ENCODE peak calls at places on chromosomes 7 and 10, in six cellular contexts. L is IMR-90, U is H1, Q is mesenchymal stem cell, H is H9, Z is trophoblast cell. P is an unnamed sample.

GRCh38 chr7:154676422-154677073 is 326.4 kb downstream of the PAXIP1 start:
- DNase-seq in L (no peak), Q (no peak), H (no peak), U (no peak), Z (peak; percentile 60), P (no peak)

GRCh38 chr7:75876126-75876881 is 2.5 kb upstream of the RHBDD2 start:
- DNase-seq in Z (peak; percentile 97), L (no peak), U (no peak), H (no peak), Q (peak; percentile 22), P (no peak)

GRCh38 chr10:66378117-66378876 is 547.5 kb upstream of the LRRTM3 start:
- DNase-seq in H (no peak), L (no peak), Z (no peak), U (no peak), Q (no peak), P (no peak)

GRCh38 chr10:124057580-124057979 is 35.8 kb downstream of the CHST15 start:
- DNase-seq in H (no peak), Z (no peak), U (no peak), Q (no peak), L (no peak), P (no peak)

GRCh38 chr10:50512214-50512595 is 111.6 kb downstream of the SGMS1 start:
- DNase-seq in Q (no peak), U (no peak), L (peak; percentile 55), H (no peak), Z (no peak), P (no peak)

GRCh38 chr10:98266647-98267046 is 1.3 kb downstream of the LOXL4 start:
- DNase-seq in Q (no peak), Z (no peak), L (no peak), H (no peak), U (no peak), P (no peak)

GRCh38 chr10:113540845-113541553 is 11.9 kb upstream of the HABP2 start:
- DNase-seq in Q (no peak), L (no peak), H (no peak), U (no peak), Z (no peak), P (no peak)

GRCh38 chr10:124367936-124368335 is 50.8 kb downstream of the OAT start:
- DNase-seq in Q (no peak), U (no peak), H (no peak), L (no peak), Z (no peak), P (no peak)

GRCh38 chr10:47040041-47040491 is 128.8 kb downstream of the PTPN20 start:
- DNase-seq in H (no peak), U (no peak), Q (no peak), L (no peak), Z (no peak), P (no peak)

GRCh38 chr10:95788830-95789229 is 32.9 kb downstream of the ENTPD1 start:
- DNase-seq in Q (peak; percentile 69), H (no peak), U (no peak), L (peak; percentile 85), Z (peak; percentile 78), P (no peak)

GRCh38 chr7:38306136-38306535 is 32.7 kb upstream of the TARP start:
- DNase-seq in U (no peak), L (peak; percentile 45), Z (peak; percentile 86), Q (peak; percentile 39), H (no peak), P (no peak)

GRCh38 chr7:49773939-49774458 is 561 bp downstream of the VWC2 start:
- DNase-seq in H (peak; percentile 50), Z (no peak), L (no peak), U (no peak), Q (no peak), P (no peak)

GRCh38 chr7:120168066-120168465 is 104.9 kb upstream of the KCND2 start:
- DNase-seq in U (no peak), Q (peak; percentile 78), Z (peak; percentile 13), H (no peak), L (peak; percentile 62), P (no peak)

GRCh38 chr7:133029463-133029862 is 52.4 kb downstream of the CHCHD3 start:
- DNase-seq in Z (no peak), L (no peak), U (no peak), Q (no peak), H (no peak), P (no peak)

GRCh38 chr7:109246330-109247077 is 676.8 kb downstream of the DNAJB9 start:
- DNase-seq in Q (no peak), H (no peak), U (no peak), Z (peak; percentile 64), L (no peak), P (no peak)

GRCh38 chr10:92664322-92664721 is 25.4 kb upstream of the HHEX start:
- DNase-seq in L (no peak), U (no peak), Z (no peak), Q (no peak), H (no peak), P (no peak)

GRCh38 chr7:3092468-3092867 is 48.8 kb upstream of the CARD11 start:
- DNase-seq in U (no peak), H (no peak), L (peak; percentile 16), Z (no peak), Q (no peak), P (no peak)

GRCh38 chr7:3095046-3095445 is 51.4 kb upstream of the CARD11 start:
- DNase-seq in U (no peak), Z (no peak), H (no peak), Q (no peak), L (no peak), P (no peak)

DNA sequence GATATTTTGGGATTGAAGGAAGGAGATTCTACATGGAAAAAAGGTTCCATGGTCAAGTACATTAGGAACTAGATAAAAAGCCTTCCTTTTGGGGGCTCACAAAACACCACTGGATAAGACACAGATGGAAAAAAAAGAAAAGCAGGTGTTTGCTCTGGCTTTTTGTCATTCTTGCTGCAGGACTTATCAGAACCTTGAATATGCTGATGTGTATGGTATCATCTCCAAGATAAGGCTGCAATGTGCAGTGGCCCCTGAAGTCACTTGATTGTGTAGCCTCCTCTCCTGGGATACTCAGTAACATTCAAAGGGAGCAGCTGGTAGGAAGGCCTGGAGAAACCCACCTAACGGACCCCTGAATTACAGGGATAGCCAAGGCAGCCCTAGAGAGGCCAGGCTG is 54.1 kb upstream of the CARD11 start:
- DNase-seq in L (no peak), H (no peak), U (no peak), Z (no peak), Q (no peak), P (no peak)
- H2BK5ac ChIP-seq in L (no peak overlapping the region), H (no peak overlapping the region), U (no peak overlapping the region), Z (no peak overlapping the region), Q (no peak overlapping the region), P (no peak overlapping the region)

GRCh38 chr7:112236597-112236996 is 30.1 kb downstream of the ZNF277 start:
- DNase-seq in U (no peak), L (no peak), Q (no peak), H (no peak), Z (no peak), P (no peak)

GRCh38 chr7:112234147-112234546 is 27.7 kb downstream of the ZNF277 start:
- DNase-seq in U (no peak), Q (no peak), L (no peak), Z (no peak), H (no peak), P (no peak)

GRCh38 chr7:112233048-112233697 is 26.7 kb downstream of the ZNF277 start:
- DNase-seq in H (no peak), Q (peak; percentile 7), L (no peak), Z (no peak), U (no peak), P (no peak)

GRCh38 chr7:112238330-112238729 is 31.8 kb downstream of the ZNF277 start:
- DNase-seq in Z (no peak), L (no peak), H (no peak), Q (no peak), U (no peak), P (no peak)

GRCh38 chr7:112238852-112239610 is 32.5 kb downstream of the ZNF277 start:
- DNase-seq in L (peak; percentile 41), H (no peak), Q (peak; percentile 33), Z (peak; percentile 54), U (no peak), P (no peak)
- H3K23ac ChIP-seq in L (no peak overlapping the region), H (no peak overlapping the region), Q (no peak overlapping the region), Z (no peak overlapping the region), U (no peak overlapping the region), P (no peak overlapping the region)

DNA sequence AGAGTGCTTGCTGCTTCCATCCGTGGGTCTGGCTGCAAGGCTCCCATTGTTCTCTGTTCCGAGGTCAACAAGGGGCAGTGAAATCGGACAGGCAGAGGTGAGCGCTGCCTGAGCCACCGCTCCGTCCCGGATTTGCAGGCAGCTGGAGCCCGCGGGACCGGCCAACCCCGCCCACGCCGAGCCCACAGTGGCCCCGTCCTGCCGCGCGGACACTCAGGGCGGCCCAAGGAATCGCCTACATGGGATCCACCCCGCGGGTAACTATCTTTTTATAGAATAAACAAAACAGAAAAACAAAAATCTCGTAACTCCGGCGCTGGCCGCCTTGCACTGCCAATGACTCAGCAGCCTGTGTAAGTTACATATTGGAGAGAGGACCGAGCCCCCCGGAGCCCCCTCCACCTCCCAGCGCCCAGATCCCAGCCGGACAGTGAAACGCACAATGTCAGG is 1.9 kb downstream of the BNIP3 start:
- DNase-seq in H (no peak), L (peak; percentile 40), U (no peak), Q (peak; percentile 61), Z (peak; percentile 26), P (no peak)
- H2AFZ ChIP-seq in H (no peak overlapping the region), L (peak overlapping the region; percentile 16), U (no peak overlapping the region), Q (peak overlapping the region; percentile 49), Z (no peak overlapping the region), P (peak overlapping the region; percentile 51)

GRCh38 chr10:68330852-68331454 is 911 bp upstream of the HNRNPH3 start:
- DNase-seq in L (peak; percentile 23), Q (no peak), H (peak; percentile 29), Z (no peak), U (no peak), P (no peak)

GRCh38 chr10:68331455-68332258 is at the start of gene HNRNPH3:
- DNase-seq in Q (peak; percentile 97), L (peak; percentile 97), H (peak; percentile 98), U (peak; percentile 97), Z (peak; percentile 100), P (peak; percentile 98)

GRCh38 chr10:68333058-68333395 is 299 bp upstream of the PBLD start:
- DNase-seq in L (peak; percentile 56), H (no peak), Q (no peak), Z (no peak), U (no peak), P (no peak)

GRCh38 chr10:68333452-68333851 is 724 bp upstream of the PBLD start:
- DNase-seq in H (no peak), L (no peak), Z (no peak), U (no peak), Q (peak; percentile 25), P (no peak)

DNA sequence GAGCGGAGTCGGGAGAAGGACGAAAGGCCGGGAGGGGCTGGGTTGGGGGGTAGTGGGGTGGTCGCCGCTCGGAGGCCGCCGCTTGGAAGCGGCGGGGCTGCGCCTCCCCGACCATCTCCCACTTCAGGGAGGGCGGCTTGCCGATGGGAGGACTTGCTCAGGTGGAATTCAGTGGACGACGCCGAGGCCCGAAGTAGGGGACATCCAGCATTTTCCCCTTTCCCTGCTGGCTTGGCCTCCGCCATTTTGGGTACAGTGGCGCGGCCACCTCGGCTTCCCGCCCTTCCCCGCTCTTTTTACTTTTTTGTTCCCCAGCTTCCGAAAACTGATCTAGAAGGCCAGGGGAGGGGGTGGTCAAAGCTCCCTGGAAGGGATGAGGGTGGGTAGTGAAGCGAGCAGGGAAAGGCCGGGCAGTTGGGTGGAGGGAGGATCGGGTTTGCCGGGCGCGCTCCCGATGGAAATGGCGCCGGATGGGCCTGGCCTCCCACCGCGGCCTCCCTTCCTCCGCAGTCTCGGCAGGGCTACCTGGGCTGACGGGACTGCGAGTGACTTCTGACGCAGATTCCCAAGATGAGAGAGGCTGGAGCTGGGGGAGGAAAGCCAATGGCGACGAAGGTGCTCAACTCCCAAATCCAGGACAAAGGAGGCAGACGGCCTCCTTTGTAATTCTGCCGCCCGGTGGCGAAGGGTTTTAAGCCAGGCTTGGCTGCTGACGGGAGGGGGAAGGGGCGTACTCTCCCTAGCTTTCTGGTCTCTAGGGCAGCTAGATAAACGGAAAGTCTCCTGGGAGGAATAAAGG is at the start of gene PBLD:
- DNase-seq in L (peak; percentile 74), U (peak; percentile 60), Z (peak; percentile 82), H (peak; percentile 78), Q (peak; percentile 86), P (peak; percentile 79)
- H2BK5ac ChIP-seq in L (peak within 1 kb of the TSS; percentile 93), U (peak within 1 kb of the TSS; percentile 97), Z (peak within 1 kb of the TSS; percentile 78), H (peak within 1 kb of the TSS; percentile 95), Q (peak within 1 kb of the TSS; percentile 96), P (peak within 1 kb of the TSS; percentile 91)

P was measured in neuronal stem cell.